ENCODE peak calls at places on chromosomes 4 and X, in ten cellular contexts. Q is amniotic epithelial cell; E is HEK293T; G is cardiac fibroblast; V is spleen; K is ELR; T is kidney epithelial cell; O is CD8-positive, alpha-beta T cell; Y is CD4-positive, alpha-beta memory T cell; N is nephron progenitor cell. U is an unnamed sample.

GRCh38 chr4:113781439-113782040 is 20.0 kb upstream of the CAMK2D start:
- DNase-seq in Y (no peak), T (no peak), N (no peak), V (no peak), G (peak), K (peak), Q (peak), O (no peak), E (peak), U (no peak)

GRCh38 chr4:4339504-4340085 is 47.3 kb upstream of the NSG1 start:
- DNase-seq in E (no peak), T (no peak), V (peak), Q (peak), O (no peak), K (no peak), G (peak), Y (no peak), N (no peak), U (no peak)

GRCh38 chrX:12383196-12383595 is 244.9 kb downstream of the FRMPD4 start:
- DNase-seq in V (no peak), G (no peak), N (no peak), Q (no peak), E (peak), T (no peak), O (no peak), K (no peak), Y (no peak), U (no peak)

GRCh38 chr4:158841540-158841939 is 72.7 kb downstream of the FNIP2 start:
- DNase-seq in K (no peak), G (peak), Y (no peak), E (no peak), V (no peak), N (no peak), T (no peak), O (no peak), Q (peak), U (no peak)

GRCh38 chrX:106917830-106918500 is 2.2 kb upstream of the CLDN2 start:
- DNase-seq in E (no peak), O (peak), N (no peak), Y (peak), Q (peak), T (peak), G (peak), V (no peak), K (peak), U (peak)

GRCh38 chr4:169899295-169899694 is 126.9 kb downstream of the MFAP3L start:
- DNase-seq in T (no peak), E (no peak), K (peak), Q (no peak), Y (no peak), N (no peak), O (no peak), V (no peak), G (no peak), U (no peak)

GRCh38 chr4:185590982-185591381 is 55.7 kb upstream of the PDLIM3 start:
- DNase-seq in Q (no peak), Y (no peak), N (no peak), E (no peak), T (no peak), G (no peak), K (no peak), V (no peak), O (no peak), U (no peak)

GRCh38 chr4:176193898-176194297 is 1.5 kb downstream of the SPATA4 start:
- DNase-seq in Q (peak), N (no peak), G (no peak), O (no peak), T (no peak), Y (peak), E (no peak), V (no peak), K (peak), U (no peak)

GRCh38 chr4:139229534-139230039 is 50.4 kb downstream of the MGARP start:
- DNase-seq in Q (peak), O (no peak), Y (no peak), G (peak), E (peak), N (no peak), V (no peak), T (no peak), K (peak), U (no peak)

GRCh38 chr4:139790291-139790690 is 124.7 kb downstream of the MGST2 start:
- DNase-seq in Q (no peak), Y (no peak), E (no peak), T (no peak), G (no peak), O (no peak), N (no peak), V (no peak), K (no peak), U (no peak)

GRCh38 chr4:76679691-76680090 is 218.3 kb downstream of the SOWAHB start:
- DNase-seq in V (no peak), K (no peak), O (no peak), Q (no peak), E (no peak), G (no peak), T (no peak), N (no peak), Y (no peak), U (no peak)

GRCh38 chr4:112109455-112110425 is 35.5 kb upstream of the FAM241A start:
- DNase-seq in Y (no peak), E (no peak), V (no peak), T (no peak), N (no peak), G (peak), Q (peak), O (no peak), K (peak), U (no peak)

GRCh38 chrX:155046811-155047528 is 20.3 kb downstream of the FUNDC2 start:
- DNase-seq in Y (no peak), K (no peak), G (no peak), N (no peak), Q (no peak), O (no peak), V (no peak), E (no peak), T (no peak), U (no peak)

GRCh38 chr4:85086721-85087120 is 120.2 kb upstream of the WDFY3 start:
- DNase-seq in O (no peak), T (no peak), Q (peak), N (no peak), Y (no peak), K (no peak), V (no peak), E (no peak), G (no peak), U (no peak)

GRCh38 chrX:30875957-30876356 is 13.1 kb downstream of the TAB3 start:
- DNase-seq in Q (peak), E (no peak), T (peak), N (no peak), O (no peak), Y (no peak), G (peak), V (no peak), K (peak), U (no peak)

GRCh38 chr4:21991050-21991449 is 42.5 kb upstream of the KCNIP4 start:
- DNase-seq in K (peak), O (no peak), E (no peak), Y (no peak), Q (no peak), N (no peak), G (peak), V (no peak), T (no peak), U (no peak)

GRCh38 chrX:12901486-12901885 is 4.9 kb upstream of the TLR8 start:
- DNase-seq in T (no peak), K (peak), N (peak), Y (peak), E (peak), V (peak), Q (peak), G (peak), O (peak), U (peak)

GRCh38 chrX:22246620-22247019 is 26.1 kb upstream of the CBLL2 start:
- DNase-seq in N (no peak), K (peak), Y (no peak), E (no peak), Q (no peak), O (no peak), V (no peak), G (no peak), T (no peak), U (no peak)

GRCh38 chr4:184745747-184746531 is 12.0 kb upstream of the CENPU start:
- DNase-seq in G (peak), T (peak), V (no peak), O (peak), E (peak), Y (peak), Q (peak), N (peak), K (peak), U (peak)

GRCh38 chr4:1348014-1348513 is 1.1 kb downstream of the UVSSA start:
- DNase-seq in G (no peak), K (no peak), Q (no peak), N (no peak), O (no peak), V (peak), T (no peak), Y (peak), E (no peak), U (no peak)

GRCh38 chr4:8071741-8072140 is 86.9 kb downstream of the ABLIM2 start:
- DNase-seq in K (no peak), O (no peak), T (no peak), Q (no peak), G (no peak), E (no peak), Y (no peak), V (no peak), N (no peak), U (no peak)

GRCh38 chr4:113411496-113411938 is 350.0 kb downstream of the CAMK2D start:
- DNase-seq in T (peak), Y (no peak), V (no peak), N (no peak), Q (peak), K (peak), G (peak), E (no peak), O (no peak), U (no peak)

GRCh38 chr4:71449878-71450277 is 111.1 kb downstream of the SLC4A4 start:
- DNase-seq in O (no peak), N (no peak), Y (no peak), T (no peak), E (no peak), Q (no peak), V (no peak), K (no peak), G (peak), U (no peak)

GRCh38 chr4:53937918-53938317 is 126.5 kb downstream of the CHIC2 start:
- DNase-seq in Y (no peak), O (no peak), Q (peak), K (peak), E (no peak), N (no peak), T (no peak), G (peak), V (no peak), U (no peak)

GRCh38 chrX:40108084-40108958 is 10.6 kb upstream of the BCOR start:
- DNase-seq in Q (no peak), Y (no peak), G (peak), E (peak), K (no peak), N (peak), O (no peak), V (peak), T (no peak), U (no peak)

GRCh38 chrX:66632986-66633385 is 5.9 kb downstream of the EDA2R start:
- DNase-seq in V (no peak), N (no peak), T (no peak), Q (no peak), Y (no peak), G (peak), E (no peak), K (peak), O (no peak), U (no peak)

GRCh38 chrX:17655232-17656034 is 81.9 kb upstream of the SCML1 start:
- DNase-seq in O (no peak), Q (no peak), G (no peak), K (no peak), V (no peak), Y (no peak), T (no peak), N (peak), E (no peak), U (no peak)

GRCh38 chr4:141246683-141247429 is 26.2 kb downstream of the ZNF330 start:
- DNase-seq in Q (peak), G (no peak), Y (no peak), O (no peak), N (no peak), V (no peak), E (no peak), K (peak), T (no peak), U (no peak)